ENCODE peak calls at places on chromosomes 16 and 17, in six cellular contexts. One of them, this sample, is unnamed.

GRCh38 chr17:21425736-21426135 is 49.6 kb downstream of the KCNJ12 start:
- DNase-seq in adipocyte: no peak
- DNase-seq in stomach: no peak
- DNase-seq in transverse colon: no peak
- DNase-seq in cardiac muscle cell: no peak
- DNase-seq in tibial artery: no peak
- DNase-seq in this sample: no peak

GRCh38 chr16:29961127-29961478 is 776 bp upstream of the TMEM219 start:
- DNase-seq in cardiac muscle cell: no peak
- DNase-seq in transverse colon: no peak
- DNase-seq in adipocyte: no peak
- DNase-seq in tibial artery: no peak
- DNase-seq in stomach: no peak
- DNase-seq in this sample: no peak

GRCh38 chr16:29170393-29171239 is 185.8 kb downstream of the LAT start:
- DNase-seq in cardiac muscle cell: no peak
- DNase-seq in transverse colon: no peak
- DNase-seq in stomach: no peak
- DNase-seq in adipocyte: no peak
- DNase-seq in tibial artery: no peak
- DNase-seq in this sample: no peak

GRCh38 chr16:84233748-84234147 is 6.1 kb downstream of the KCNG4 start:
- DNase-seq in stomach: no peak
- DNase-seq in transverse colon: no peak
- DNase-seq in cardiac muscle cell: no peak
- DNase-seq in adipocyte: no peak
- DNase-seq in tibial artery: no peak
- DNase-seq in this sample: no peak

GRCh38 chr17:44384823-44385286 is 4.6 kb downstream of the ITGA2B start:
- DNase-seq in tibial artery: no peak
- DNase-seq in transverse colon: no peak
- DNase-seq in stomach: no peak
- DNase-seq in adipocyte: no peak
- DNase-seq in cardiac muscle cell: peak
- DNase-seq in this sample: no peak

GRCh38 chr17:77449908-77450741 is 309.4 kb downstream of the SEC14L1 start:
- DNase-seq in tibial artery: peak
- DNase-seq in cardiac muscle cell: peak
- DNase-seq in stomach: peak
- DNase-seq in transverse colon: peak
- DNase-seq in adipocyte: peak
- DNase-seq in this sample: no peak

GRCh38 chr17:50631908-50632571 is 2.6 kb upstream of the ABCC3 start:
- DNase-seq in transverse colon: no peak
- DNase-seq in adipocyte: no peak
- DNase-seq in cardiac muscle cell: no peak
- DNase-seq in tibial artery: no peak
- DNase-seq in stomach: no peak
- DNase-seq in this sample: no peak

GRCh38 chr17:76139261-76139752 is 1.7 kb downstream of the FOXJ1 start:
- DNase-seq in stomach: no peak
- DNase-seq in tibial artery: no peak
- DNase-seq in adipocyte: no peak
- DNase-seq in cardiac muscle cell: no peak
- DNase-seq in transverse colon: no peak
- DNase-seq in this sample: no peak

GRCh38 chr17:7729841-7730240 is 12.3 kb downstream of the DNAH2 start:
- DNase-seq in adipocyte: no peak
- DNase-seq in cardiac muscle cell: no peak
- DNase-seq in tibial artery: no peak
- DNase-seq in transverse colon: no peak
- DNase-seq in stomach: no peak
- DNase-seq in this sample: no peak

GRCh38 chr16:60905806-60906205 is 1130.4 kb downstream of the CDH8 start:
- DNase-seq in tibial artery: no peak
- DNase-seq in adipocyte: no peak
- DNase-seq in cardiac muscle cell: no peak
- DNase-seq in stomach: no peak
- DNase-seq in transverse colon: no peak
- DNase-seq in this sample: peak

GRCh38 chr17:59155439-59156177 is at the start of gene PRR11:
- DNase-seq in stomach: peak
- DNase-seq in cardiac muscle cell: peak
- DNase-seq in transverse colon: peak
- DNase-seq in tibial artery: peak
- DNase-seq in adipocyte: peak
- DNase-seq in this sample: peak

GRCh38 chr16:6611535-6611934 is 721.1 kb upstream of the RBFOX1 start:
- DNase-seq in cardiac muscle cell: no peak
- DNase-seq in tibial artery: no peak
- DNase-seq in transverse colon: no peak
- DNase-seq in stomach: no peak
- DNase-seq in adipocyte: no peak
- DNase-seq in this sample: no peak

GRCh38 chr17:7064248-7064647 is 15.8 kb downstream of the CLEC10A start:
- DNase-seq in tibial artery: no peak
- DNase-seq in adipocyte: no peak
- DNase-seq in cardiac muscle cell: no peak
- DNase-seq in transverse colon: no peak
- DNase-seq in stomach: no peak
- DNase-seq in this sample: no peak

DNA sequence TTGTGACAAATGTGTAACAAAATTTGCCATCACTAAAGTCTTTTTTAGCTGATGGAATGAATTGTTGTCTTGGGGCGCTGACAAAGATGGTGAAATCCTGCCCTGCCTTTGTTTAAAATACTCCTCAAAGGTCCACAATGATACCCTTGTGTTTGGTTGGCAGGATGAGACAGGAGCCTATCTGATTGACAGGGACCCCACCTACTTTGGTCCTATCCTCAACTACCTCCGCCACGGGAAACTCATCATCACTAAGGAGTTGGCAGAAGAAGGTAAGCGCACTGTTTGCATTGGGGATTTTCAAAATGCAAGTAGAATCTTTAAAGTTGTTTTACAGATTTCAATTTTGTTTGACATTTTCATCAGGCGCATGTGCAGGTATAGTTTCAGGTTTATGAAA is 2.0 kb downstream of the KCTD2 start:
- DNase-seq in tibial artery: no peak
- DNase-seq in adipocyte: no peak
- DNase-seq in transverse colon: no peak
- DNase-seq in cardiac muscle cell: no peak
- DNase-seq in stomach: no peak
- DNase-seq in this sample: no peak
- H3K4me3 ChIP-seq in tibial artery: no peak
- H3K4me3 ChIP-seq in adipocyte: peak
- H3K4me3 ChIP-seq in transverse colon: no peak
- H3K4me3 ChIP-seq in cardiac muscle cell: peak
- H3K4me3 ChIP-seq in stomach: no peak
- H3K4me3 ChIP-seq in this sample: no peak

GRCh38 chr16:23505942-23506605 is 4.2 kb downstream of the GGA2 start:
- DNase-seq in stomach: no peak
- DNase-seq in tibial artery: no peak
- DNase-seq in transverse colon: no peak
- DNase-seq in adipocyte: no peak
- DNase-seq in cardiac muscle cell: no peak
- DNase-seq in this sample: no peak
- H3K4me3 ChIP-seq in stomach: no peak
- H3K4me3 ChIP-seq in tibial artery: no peak
- H3K4me3 ChIP-seq in transverse colon: no peak
- H3K4me3 ChIP-seq in adipocyte: no peak
- H3K4me3 ChIP-seq in cardiac muscle cell: no peak
- H3K4me3 ChIP-seq in this sample: no peak

DNA sequence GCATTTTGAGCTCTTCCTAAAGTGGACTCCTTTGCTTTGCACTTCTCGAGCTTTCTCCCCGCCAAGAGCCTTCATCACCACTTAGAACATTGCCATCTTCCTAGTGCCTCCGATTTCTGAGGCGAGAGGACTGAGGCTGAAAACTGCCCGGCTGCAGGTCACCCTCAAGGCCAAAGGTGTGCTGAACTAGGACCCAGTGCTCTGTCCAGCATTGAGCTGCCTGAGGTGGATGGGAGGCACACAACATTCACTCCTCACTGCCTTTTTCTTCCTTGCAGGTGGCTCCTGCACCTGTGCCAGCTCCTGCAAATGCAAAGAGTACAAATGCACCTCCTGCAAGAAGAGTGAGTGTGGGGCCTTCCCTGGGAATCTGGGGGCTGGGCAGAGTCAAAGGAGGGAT is 5.4 kb downstream of the MT1A start:
- DNase-seq in adipocyte: no peak
- DNase-seq in stomach: no peak
- DNase-seq in transverse colon: no peak
- DNase-seq in cardiac muscle cell: no peak
- DNase-seq in tibial artery: no peak
- DNase-seq in this sample: no peak
- H3K4me3 ChIP-seq in adipocyte: peak
- H3K4me3 ChIP-seq in stomach: peak
- H3K4me3 ChIP-seq in transverse colon: peak
- H3K4me3 ChIP-seq in cardiac muscle cell: no peak
- H3K4me3 ChIP-seq in tibial artery: peak
- H3K4me3 ChIP-seq in this sample: no peak

DNA sequence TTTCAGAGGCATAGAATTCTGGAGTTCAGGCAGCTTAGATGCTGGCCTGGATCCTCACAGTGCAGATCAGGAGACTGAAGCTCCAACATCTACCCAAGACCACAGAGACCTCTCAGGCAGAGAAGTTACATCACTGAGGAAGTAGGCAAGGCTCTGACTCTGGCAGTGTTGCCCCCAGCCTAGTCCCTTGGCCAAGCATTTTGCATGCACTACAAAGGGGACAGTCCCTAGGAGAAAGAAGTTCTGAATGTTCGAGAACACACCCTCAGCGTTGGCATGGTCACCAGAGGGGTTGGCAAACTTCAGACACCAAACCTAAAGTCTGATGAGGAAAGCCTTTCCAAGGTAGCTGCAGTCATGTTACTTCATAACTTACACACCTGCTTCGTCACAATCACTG is 2.5 kb downstream of the RANBP10 start:
- DNase-seq in tibial artery: no peak
- DNase-seq in stomach: no peak
- DNase-seq in cardiac muscle cell: no peak
- DNase-seq in adipocyte: no peak
- DNase-seq in transverse colon: no peak
- DNase-seq in this sample: no peak
- H3K4me3 ChIP-seq in tibial artery: no peak
- H3K4me3 ChIP-seq in stomach: no peak
- H3K4me3 ChIP-seq in cardiac muscle cell: no peak
- H3K4me3 ChIP-seq in adipocyte: no peak
- H3K4me3 ChIP-seq in transverse colon: no peak
- H3K4me3 ChIP-seq in this sample: no peak

GRCh38 chr17:2777242-2777867 is 18.9 kb upstream of the RAP1GAP2 start:
- DNase-seq in stomach: no peak
- DNase-seq in tibial artery: no peak
- DNase-seq in adipocyte: no peak
- DNase-seq in cardiac muscle cell: no peak
- DNase-seq in transverse colon: no peak
- DNase-seq in this sample: no peak

GRCh38 chr17:2778489-2778888 is 17.7 kb upstream of the RAP1GAP2 start:
- DNase-seq in cardiac muscle cell: no peak
- DNase-seq in transverse colon: no peak
- DNase-seq in adipocyte: no peak
- DNase-seq in tibial artery: no peak
- DNase-seq in stomach: no peak
- DNase-seq in this sample: no peak

GRCh38 chr17:2779545-2779944 is 16.7 kb upstream of the RAP1GAP2 start:
- DNase-seq in tibial artery: no peak
- DNase-seq in stomach: no peak
- DNase-seq in adipocyte: no peak
- DNase-seq in transverse colon: no peak
- DNase-seq in cardiac muscle cell: no peak
- DNase-seq in this sample: no peak

GRCh38 chr17:2780256-2780655 is 16.0 kb upstream of the RAP1GAP2 start:
- DNase-seq in cardiac muscle cell: no peak
- DNase-seq in transverse colon: no peak
- DNase-seq in tibial artery: no peak
- DNase-seq in stomach: no peak
- DNase-seq in adipocyte: no peak
- DNase-seq in this sample: no peak

GRCh38 chr17:2776589-2777241 is 19.5 kb upstream of the RAP1GAP2 start:
- DNase-seq in stomach: no peak
- DNase-seq in tibial artery: no peak
- DNase-seq in cardiac muscle cell: peak
- DNase-seq in transverse colon: peak
- DNase-seq in adipocyte: no peak
- DNase-seq in this sample: peak
- H3K4me3 ChIP-seq in stomach: peak
- H3K4me3 ChIP-seq in tibial artery: no peak
- H3K4me3 ChIP-seq in cardiac muscle cell: peak
- H3K4me3 ChIP-seq in transverse colon: peak
- H3K4me3 ChIP-seq in adipocyte: no peak
- H3K4me3 ChIP-seq in this sample: peak

GRCh38 chr16:77686385-77686784 is 35.9 kb upstream of the NUDT7 start:
- DNase-seq in stomach: no peak
- DNase-seq in tibial artery: no peak
- DNase-seq in adipocyte: no peak
- DNase-seq in cardiac muscle cell: no peak
- DNase-seq in transverse colon: no peak
- DNase-seq in this sample: no peak

GRCh38 chr16:77682586-77682985 is 39.7 kb upstream of the NUDT7 start:
- DNase-seq in adipocyte: no peak
- DNase-seq in cardiac muscle cell: no peak
- DNase-seq in transverse colon: no peak
- DNase-seq in stomach: no peak
- DNase-seq in tibial artery: no peak
- DNase-seq in this sample: no peak

GRCh38 chr16:77680496-77680895 is 41.8 kb upstream of the NUDT7 start:
- DNase-seq in transverse colon: no peak
- DNase-seq in tibial artery: no peak
- DNase-seq in adipocyte: no peak
- DNase-seq in cardiac muscle cell: no peak
- DNase-seq in stomach: no peak
- DNase-seq in this sample: no peak

GRCh38 chr16:77679901-77680300 is 42.4 kb upstream of the NUDT7 start:
- DNase-seq in tibial artery: no peak
- DNase-seq in adipocyte: no peak
- DNase-seq in cardiac muscle cell: no peak
- DNase-seq in stomach: no peak
- DNase-seq in transverse colon: no peak
- DNase-seq in this sample: no peak

DNA sequence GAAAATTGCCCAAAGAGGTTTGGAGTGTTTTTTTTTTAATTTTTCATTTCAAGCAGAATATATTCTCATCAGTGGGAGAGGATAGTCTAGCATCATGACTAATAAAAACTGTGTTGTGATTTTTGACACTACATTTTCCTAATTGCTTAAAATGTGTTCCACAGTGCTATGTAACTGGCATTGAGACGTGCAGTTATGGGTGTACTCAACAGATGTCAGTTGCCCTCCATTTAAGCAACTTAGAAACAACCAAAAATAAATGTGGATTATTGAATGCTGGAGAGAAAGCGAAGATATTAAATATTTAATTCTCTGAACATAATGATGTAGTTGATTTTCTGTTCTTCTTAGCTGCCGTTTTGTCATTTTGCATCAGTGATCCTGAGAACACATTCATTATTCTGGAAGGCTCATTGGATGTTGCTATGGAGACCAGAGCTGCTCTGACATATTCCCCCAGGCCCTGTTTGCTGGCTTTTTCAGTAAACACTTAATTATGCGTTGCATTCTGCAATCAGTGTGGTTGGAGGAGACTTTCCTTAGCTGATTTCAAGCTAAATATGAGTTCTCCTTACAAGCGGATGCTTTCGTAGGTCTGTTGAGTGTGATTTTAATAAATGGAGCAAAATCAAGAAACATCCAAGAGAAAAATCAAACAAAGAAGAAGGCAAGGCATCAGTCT is 38.3 kb upstream of the NUDT7 start:
- DNase-seq in stomach: no peak
- DNase-seq in tibial artery: no peak
- DNase-seq in adipocyte: no peak
- DNase-seq in transverse colon: no peak
- DNase-seq in cardiac muscle cell: no peak
- DNase-seq in this sample: no peak
- H3K4me3 ChIP-seq in stomach: no peak
- H3K4me3 ChIP-seq in tibial artery: no peak
- H3K4me3 ChIP-seq in adipocyte: no peak
- H3K4me3 ChIP-seq in transverse colon: no peak
- H3K4me3 ChIP-seq in cardiac muscle cell: no peak
- H3K4me3 ChIP-seq in this sample: no peak